ENCODE peak calls at places on chromosomes 6 and 20, in seven cellular contexts. V is activated CD4-positive, alpha-beta memory T cell treated with anti-CD3 and anti-CD28 coated beads, Interleukin-2, amount 10 ng/mL, durations not matched to agents 7 days and 5 days; C is lung; I is globus pallidus; N is stomach; G is activated CD4-positive, alpha-beta T cell treated with anti-CD3 and anti-CD28 coated beads for 1 hour; W is SW480. R is an unnamed sample.

GRCh38 chr6:139983555-139984276 is 609.3 kb upstream of the CITED2 start:
- DNase-seq in C (no peak), N (no peak), W (no peak), I (no peak), G (no peak), V (no peak), R (no peak)

GRCh38 chr6:170276369-170277057 is 14.4 kb downstream of the DLL1 start:
- DNase-seq in W (no peak), N (peak), C (no peak), V (no peak), I (no peak), G (no peak), R (no peak)

GRCh38 chr6:168372871-168373270 is 53.3 kb upstream of the DACT2 start:
- DNase-seq in N (peak), V (no peak), C (no peak), I (no peak), G (no peak), W (no peak), R (no peak)

GRCh38 chr20:14561733-14562132 is 224.3 kb upstream of the FLRT3 start:
- DNase-seq in V (no peak), N (no peak), I (no peak), C (no peak), G (no peak), W (no peak), R (no peak)

GRCh38 chr20:22379472-22379871 is 204.9 kb downstream of the FOXA2 start:
- DNase-seq in C (no peak), I (no peak), V (no peak), G (no peak), W (peak), N (no peak), R (peak)

GRCh38 chr6:30163090-30163917 is at the start of gene TRIM15:
- DNase-seq in N (no peak), I (no peak), C (no peak), G (no peak), V (peak), W (peak), R (no peak)

GRCh38 chr20:38805958-38806854 is 709 bp downstream of the PPP1R16B start:
- DNase-seq in C (no peak), I (no peak), W (no peak), G (no peak), V (peak), N (no peak), R (no peak)

GRCh38 chr20:47927944-47928343 is 142.7 kb upstream of the SULF2 start:
- DNase-seq in I (no peak), G (no peak), W (no peak), C (no peak), V (no peak), N (no peak), R (no peak)

GRCh38 chr6:42224222-42225042 is 6.8 kb upstream of the MRPS10 start:
- DNase-seq in W (peak), C (no peak), V (no peak), G (no peak), N (no peak), I (no peak), R (peak)

GRCh38 chr20:39047417-39047985 is 85.4 kb downstream of the DHX35 start:
- DNase-seq in C (no peak), I (no peak), W (no peak), N (no peak), G (no peak), V (no peak), R (no peak)

GRCh38 chr6:53496797-53497196 is 48.1 kb downstream of the GCLC start:
- DNase-seq in N (no peak), G (no peak), I (no peak), C (no peak), W (no peak), V (no peak), R (peak)

GRCh38 chr6:119129968-119130484 is 51.6 kb upstream of the FAM184A start:
- DNase-seq in V (no peak), G (no peak), I (no peak), W (peak), N (no peak), C (no peak), R (peak)

GRCh38 chr6:135305684-135306083 is 124.6 kb downstream of the MYB start:
- DNase-seq in V (no peak), G (no peak), C (no peak), W (no peak), I (no peak), N (no peak), R (no peak)

GRCh38 chr20:31684153-31685003 is 38.3 kb downstream of the BCL2L1 start:
- DNase-seq in C (no peak), V (peak), I (no peak), G (no peak), N (no peak), W (no peak), R (no peak)

GRCh38 chr6:142843344-142843743 is 101.6 kb downstream of the HIVEP2 start:
- DNase-seq in W (peak), C (no peak), V (no peak), I (no peak), G (no peak), N (no peak), R (no peak)

GRCh38 chr6:129929433-129929832 is 68.3 kb upstream of the TMEM244 start:
- DNase-seq in C (no peak), W (no peak), V (no peak), I (peak), G (no peak), N (no peak), R (peak)

GRCh38 chr6:130150906-130151305 is 71.8 kb downstream of the SAMD3 start:
- DNase-seq in W (no peak), G (no peak), C (no peak), I (no peak), V (no peak), N (no peak), R (no peak)

GRCh38 chr6:155310596-155310995 is 3.7 kb downstream of the TFB1M start:
- DNase-seq in N (no peak), I (no peak), G (no peak), V (no peak), C (no peak), W (no peak), R (peak)

GRCh38 chr20:44686934-44687333 is 28.2 kb upstream of the CCN5 start:
- DNase-seq in W (no peak), N (no peak), C (no peak), G (no peak), I (no peak), V (no peak), R (no peak)

GRCh38 chr6:15621203-15622044 is 41.4 kb downstream of the DTNBP1 start:
- DNase-seq in W (no peak), V (no peak), G (no peak), I (peak), C (peak), N (peak), R (no peak)

GRCh38 chr6:41602864-41603608 is 35.2 kb upstream of the MDFI start:
- DNase-seq in G (peak), N (peak), I (peak), W (peak), C (peak), V (peak), R (peak)

GRCh38 chr6:163608060-163608752 is 193.7 kb downstream of the QKI start:
- DNase-seq in C (no peak), G (no peak), W (no peak), V (no peak), N (no peak), I (no peak), R (no peak)

GRCh38 chr6:40097590-40097989 is 163.3 kb upstream of the MOCS1 start:
- DNase-seq in W (no peak), I (no peak), G (no peak), V (no peak), C (no peak), N (no peak), R (no peak)

GRCh38 chr6:83908813-83909212 is 49.3 kb downstream of the CYB5R4 start:
- DNase-seq in W (no peak), N (no peak), I (no peak), G (no peak), V (no peak), C (no peak), R (no peak)

GRCh38 chr6:149454405-149454848 is 30.4 kb downstream of the ZC3H12D start:
- DNase-seq in G (no peak), N (peak), C (peak), V (no peak), I (peak), W (peak), R (no peak)

GRCh38 chr6:71446084-71446869 is 157.7 kb downstream of the OGFRL1 start:
- DNase-seq in I (no peak), G (no peak), C (no peak), W (no peak), N (no peak), V (no peak), R (no peak)

GRCh38 chr6:218153-219018 is 73.9 kb upstream of the DUSP22 start:
- DNase-seq in V (no peak), W (no peak), I (no peak), N (no peak), G (no peak), C (no peak), R (no peak)

GRCh38 chr6:22877946-22878705 is 308.8 kb downstream of the HDGFL1 start:
- DNase-seq in I (no peak), V (no peak), W (peak), G (no peak), N (no peak), C (no peak), R (no peak)

GRCh38 chr20:48147326-48147725 is 362.0 kb upstream of the SULF2 start:
- DNase-seq in W (no peak), N (no peak), C (no peak), I (no peak), G (no peak), V (no peak), R (no peak)

GRCh38 chr20:18440403-18440802 is 26.4 kb downstream of the DZANK1 start:
- DNase-seq in C (no peak), N (no peak), W (no peak), I (no peak), V (no peak), G (no peak), R (no peak)

GRCh38 chr6:112203577-112204349 is 50.6 kb downstream of the LAMA4 start:
- DNase-seq in V (no peak), I (no peak), C (no peak), W (no peak), N (no peak), G (no peak), R (peak)

GRCh38 chr20:461254-462198 is 807 bp downstream of the TBC1D20 start:
- DNase-seq in I (no peak), C (peak), W (peak), G (peak), N (peak), V (peak), R (peak)

R was measured in RKO.